ENCODE peak calls at places on chromosomes 6 and 20, in seven cellular contexts. C, Q, O, B, N, Z and X are unnamed samples.

GRCh38 chr6:152863618-152864326 is 113.2 kb downstream of the VIP start:
- DNase-seq in O (no peak), Q (peak; percentile 69), C (peak; percentile 16), Z (no peak), N (peak; percentile 74), B (peak; percentile 84), X (peak; percentile 82)

GRCh38 chr6:151493495-151494234 is at the start of gene CCDC170:
- DNase-seq in O (peak; percentile 87), Q (peak; percentile 38), Z (no peak), C (peak; percentile 53), N (peak; percentile 19), B (peak; percentile 43), X (peak; percentile 12)

GRCh38 chr6:797479-798077 is 104.6 kb upstream of the EXOC2 start:
- DNase-seq in B (peak; percentile 86), C (no peak), O (no peak), Q (peak; percentile 39), N (peak; percentile 66), Z (no peak), X (peak; percentile 70)

GRCh38 chr20:33006776-33007375 is 628 bp upstream of the BPIFB2 start:
- DNase-seq in O (peak; percentile 48), Z (no peak), Q (no peak), C (no peak), N (no peak), B (no peak), X (no peak)

GRCh38 chr6:134436950-134437349 is 119.0 kb upstream of the SGK1 start:
- DNase-seq in B (peak; percentile 56), Q (no peak), C (no peak), N (peak; percentile 64), Z (no peak), O (no peak), X (peak; percentile 68)

GRCh38 chr6:157656437-157657005 is 166.5 kb upstream of the SNX9 start:
- DNase-seq in B (peak; percentile 73), Q (no peak), Z (peak; percentile 45), N (no peak), O (no peak), C (no peak), X (peak; percentile 42)

GRCh38 chr6:56292505-56293181 is 45.3 kb upstream of the COL21A1 start:
- DNase-seq in O (no peak), Q (peak; percentile 51), C (no peak), Z (no peak), N (peak; percentile 80), B (peak; percentile 81), X (peak; percentile 74)

GRCh38 chr6:120604510-120604909 is 729.8 kb downstream of the TBC1D32 start:
- DNase-seq in Q (no peak), O (no peak), Z (no peak), N (peak; percentile 4), C (no peak), B (no peak), X (no peak)

GRCh38 chr6:26312501-26313390 is 52.3 kb upstream of the BTN3A2 start:
- DNase-seq in B (peak; percentile 90), Q (peak; percentile 81), O (peak; percentile 89), C (peak; percentile 61), Z (peak; percentile 89), N (peak; percentile 91), X (peak; percentile 86)

GRCh38 chr6:131948221-131948661 is 2.9 kb downstream of the CCN2 start:
- DNase-seq in C (no peak), B (no peak), N (peak; percentile 77), Q (no peak), Z (no peak), O (no peak), X (peak; percentile 33)

GRCh38 chr6:7086488-7086887 is 21.3 kb upstream of the RREB1 start:
- DNase-seq in Q (no peak), C (peak; percentile 30), O (peak; percentile 81), B (peak; percentile 36), N (peak; percentile 29), Z (no peak), X (peak; percentile 36)

GRCh38 chr20:1633535-1633934 is 13.7 kb upstream of the SIRPB1 start:
- DNase-seq in B (no peak), Q (no peak), Z (no peak), O (no peak), N (no peak), C (no peak), X (peak; percentile 12)

GRCh38 chr6:111423055-111423633 is 59.9 kb downstream of the REV3L start:
- DNase-seq in C (no peak), B (no peak), N (peak; percentile 29), O (no peak), Z (no peak), Q (no peak), X (no peak)

GRCh38 chr20:46400253-46400652 is 6.2 kb downstream of the ELMO2 start:
- DNase-seq in Z (peak; percentile 72), O (no peak), Q (no peak), C (no peak), N (peak; percentile 49), B (peak; percentile 85), X (peak; percentile 90)

GRCh38 chr6:170369439-170369838 is 62.9 kb downstream of the FAM120B start:
- DNase-seq in O (no peak), N (no peak), B (no peak), C (no peak), Z (no peak), Q (no peak), X (no peak)

GRCh38 chr6:11900662-11901598 is 111.2 kb upstream of the HIVEP1 start:
- DNase-seq in C (no peak), O (no peak), N (no peak), Z (no peak), Q (no peak), B (no peak), X (no peak)

GRCh38 chr6:81834141-81834621 is 81.7 kb upstream of the TENT5A start:
- DNase-seq in Q (no peak), Z (no peak), C (peak; percentile 58), N (peak; percentile 59), B (peak; percentile 81), O (no peak), X (peak; percentile 63)

GRCh38 chr6:123909989-123910388 is 106.3 kb downstream of the NKAIN2 start:
- DNase-seq in O (no peak), B (no peak), Z (no peak), C (no peak), Q (no peak), N (no peak), X (no peak)

GRCh38 chr6:8064638-8065518 is 689 bp upstream of the BLOC1S5 start:
- DNase-seq in O (no peak), C (no peak), Z (no peak), Q (no peak), N (no peak), B (no peak), X (no peak)

GRCh38 chr6:132364675-132365074 is 36.6 kb downstream of the MOXD1 start:
- DNase-seq in Q (no peak), O (no peak), N (no peak), C (no peak), Z (no peak), B (no peak), X (peak; percentile 79)

GRCh38 chr6:11354019-11354418 is 121.6 kb upstream of the NEDD9 start:
- DNase-seq in Z (no peak), O (no peak), C (peak; percentile 25), B (peak; percentile 27), N (peak; percentile 90), Q (no peak), X (peak; percentile 76)

GRCh38 chr6:5471637-5472430 is 210.5 kb downstream of the FARS2 start:
- DNase-seq in Z (no peak), C (no peak), N (peak; percentile 41), B (no peak), O (no peak), Q (peak; percentile 78), X (no peak)
- H3K4me3 ChIP-seq in Z (no peak overlapping the region), C (no peak overlapping the region), N (no peak overlapping the region), B (no peak overlapping the region), O (no peak overlapping the region), Q (peak overlapping the region; percentile 28), X (no peak overlapping the region)

GRCh38 chr6:86936834-86937218 is 502 bp upstream of the HTR1E start:
- DNase-seq in Q (no peak), O (no peak), Z (no peak), C (no peak), N (no peak), B (no peak), X (no peak)
- H3K4me3 ChIP-seq in Q (no peak overlapping the region), O (peak overlapping the region; percentile 15), Z (peak overlapping the region; percentile 14), C (peak overlapping the region; percentile 47), N (no peak overlapping the region), B (no peak overlapping the region), X (no peak overlapping the region)

DNA sequence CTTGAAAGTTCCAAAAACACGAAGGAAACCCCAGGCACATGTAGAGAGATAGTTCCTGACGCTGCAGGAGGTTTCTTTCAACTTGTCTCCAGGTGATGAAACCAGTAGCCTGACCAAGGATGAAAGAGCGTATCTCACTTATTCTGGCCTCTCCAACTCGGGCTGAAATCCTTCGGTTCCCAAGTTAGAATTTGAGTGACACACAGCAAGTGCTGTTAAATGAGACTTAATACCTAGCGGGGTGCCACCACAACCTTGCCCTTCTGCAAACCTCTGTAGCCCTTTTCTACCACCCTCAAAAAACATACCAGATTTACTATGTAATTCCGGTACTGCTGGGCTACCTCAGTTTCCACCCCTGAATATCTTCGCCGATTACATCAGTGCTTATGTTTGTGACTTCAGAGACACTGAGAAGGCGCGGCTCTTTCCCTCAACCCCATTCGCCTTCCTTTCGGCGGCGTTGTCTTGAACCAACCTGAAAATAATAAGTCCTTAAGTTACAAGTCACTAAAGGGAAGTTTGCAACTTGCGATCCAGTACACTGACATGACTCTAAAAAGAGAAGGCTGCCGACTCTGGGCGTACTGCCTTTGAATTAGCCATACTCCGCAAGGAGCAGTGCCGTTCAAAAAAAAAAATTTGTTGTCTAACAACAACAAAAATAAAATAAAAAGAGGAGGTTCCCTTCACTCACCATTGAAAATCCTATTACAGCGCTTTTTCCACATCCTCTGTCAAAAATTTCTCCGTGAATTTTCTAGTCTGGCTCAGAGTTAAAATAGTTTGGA is 194.9 kb upstream of the ZNF184 start:
- DNase-seq in Q (no peak), Z (no peak), N (peak; percentile 27), B (peak; percentile 30), C (no peak), O (no peak), X (no peak)
- H3K4me3 ChIP-seq in Q (peak overlapping the region; percentile 28), Z (no peak overlapping the region), N (peak overlapping the region; percentile 41), B (peak overlapping the region; percentile 22), C (peak overlapping the region; percentile 27), O (no peak overlapping the region), X (peak overlapping the region; percentile 30)

DNA sequence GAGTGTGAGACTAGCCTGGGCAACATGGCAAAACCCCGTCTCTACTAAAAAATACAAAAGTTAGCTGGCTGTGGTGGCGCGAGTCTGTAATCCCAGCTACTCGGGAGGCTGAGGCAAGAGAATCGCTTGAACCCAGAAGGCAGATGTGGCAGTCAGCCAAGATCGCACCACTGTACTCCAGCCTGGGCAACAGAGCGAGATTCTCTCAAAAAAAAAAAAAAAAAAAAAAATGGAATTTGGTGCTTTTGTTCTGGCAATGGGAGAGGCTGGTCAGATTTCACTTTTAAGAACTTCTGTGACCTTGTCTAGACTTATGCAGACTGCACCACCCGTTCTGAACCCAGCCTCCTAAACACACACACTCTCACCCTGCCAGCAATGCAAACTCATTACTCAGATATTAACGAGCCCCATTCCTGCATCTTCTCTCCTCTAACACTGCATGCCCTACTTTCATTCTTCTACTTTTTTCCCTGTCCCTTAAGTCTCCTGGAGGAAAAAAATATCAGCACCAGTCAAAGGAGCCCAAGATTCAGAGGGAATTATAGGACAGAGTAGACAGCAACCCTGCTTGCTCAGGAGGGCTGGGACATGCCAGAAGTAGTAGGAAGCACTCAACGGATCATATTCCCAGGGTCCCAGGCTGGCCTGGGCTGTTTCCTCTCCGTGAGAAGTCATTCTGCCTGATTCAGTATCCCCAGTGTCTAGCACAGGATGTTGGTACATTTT is 4.4 kb downstream of the MOCS1 start:
- DNase-seq in N (no peak), B (peak; percentile 64), O (peak; percentile 32), Q (no peak), C (no peak), Z (no peak), X (peak; percentile 24)
- H3K4me3 ChIP-seq in N (no peak overlapping the region), B (no peak overlapping the region), O (no peak overlapping the region), Q (no peak overlapping the region), C (peak overlapping the region; percentile 90), Z (no peak overlapping the region), X (no peak overlapping the region)